ENCODE peak calls at places on chromosome 1, in nine cellular contexts. Q, N, A, T, B, F, M, J and Y are unnamed samples. For H3K4me1, the result is how much of the 10 kb centered on the place peaks cover.

GRCh38 chr1:25997759-25998074 is at the start of gene PAFAH2:
- DNase-seq in B (no peak), J (no peak), Q (no peak), T (no peak), M (no peak), A (no peak), F (no peak), N (peak), Y (no peak)

GRCh38 chr1:112358798-112359408 is 37.1 kb upstream of the CTTNBP2NL start:
- DNase-seq in B (peak), M (peak), N (peak), A (peak), T (no peak), F (peak), J (peak), Q (peak), Y (peak)

GRCh38 chr1:38123356-38123755 is 76.8 kb upstream of the POU3F1 start:
- DNase-seq in M (no peak), T (no peak), Q (peak), J (no peak), F (no peak), N (no peak), B (no peak), A (no peak), Y (no peak)

GRCh38 chr1:12126781-12127180 is 40.0 kb upstream of the TNFRSF1B start:
- DNase-seq in F (no peak), J (no peak), M (no peak), T (no peak), A (no peak), B (no peak), N (no peak), Q (no peak), Y (no peak)

GRCh38 chr1:162993866-162994265 is 75.3 kb upstream of the RGS4 start:
- DNase-seq in F (no peak), Q (no peak), B (no peak), M (no peak), A (no peak), J (no peak), T (no peak), N (no peak), Y (no peak)

GRCh38 chr1:108852141-108852540 is 4.8 kb downstream of the AKNAD1 start:
- DNase-seq in N (no peak), Q (no peak), B (no peak), A (no peak), M (no peak), F (no peak), T (no peak), J (no peak), Y (no peak)

GRCh38 chr1:112905420-112906154 is 50.4 kb downstream of the SLC16A1 start:
- DNase-seq in M (no peak), A (peak), Q (no peak), T (no peak), B (peak), F (no peak), J (peak), N (peak), Y (no peak)

GRCh38 chr1:206420471-206420870 is 49.8 kb upstream of the IKBKE start:
- DNase-seq in A (no peak), Q (peak), B (no peak), F (no peak), J (no peak), T (no peak), M (no peak), N (no peak), Y (no peak)

GRCh38 chr1:47682198-47682597 is 244.4 kb downstream of the FOXD2 start:
- DNase-seq in J (no peak), B (no peak), M (no peak), Q (no peak), T (no peak), N (no peak), A (no peak), F (no peak), Y (no peak)

GRCh38 chr1:35266306-35266705 is 2.2 kb upstream of the ZMYM4 start:
- DNase-seq in N (no peak), Q (no peak), M (no peak), F (no peak), B (no peak), A (no peak), J (no peak), T (no peak), Y (no peak)

GRCh38 chr1:15304708-15305326 is 57.8 kb downstream of the FHAD1 start:
- DNase-seq in J (peak), N (peak), F (peak), T (no peak), A (peak), M (peak), B (peak), Q (peak), Y (peak)
- TF ChIP-seq CTCF in J (peak), N (peak), F (peak), T (peak), A (peak), M (peak), B (peak), Q (peak), Y (peak)

GRCh38 chr1:200896571-200897187 is 2.0 kb downstream of the INAVA start:
- DNase-seq in B (peak), M (no peak), F (no peak), N (peak), T (no peak), A (no peak), Q (peak), J (no peak), Y (no peak)

GRCh38 chr1:200895801-200896570 is 1.3 kb downstream of the INAVA start:
- DNase-seq in J (no peak), N (peak), A (no peak), M (no peak), F (no peak), T (no peak), B (no peak), Q (no peak), Y (no peak)

GRCh38 chr1:200897188-200897710 is 2.5 kb downstream of the INAVA start:
- DNase-seq in Q (no peak), M (no peak), A (no peak), B (no peak), N (peak), T (no peak), J (no peak), F (no peak), Y (no peak)

GRCh38 chr1:200894712-200895447 is at the start of gene INAVA:
- DNase-seq in N (peak), Q (no peak), A (no peak), T (no peak), M (no peak), J (no peak), B (peak), F (no peak), Y (no peak)

GRCh38 chr1:200895448-200895799 is 724 bp downstream of the INAVA start:
- DNase-seq in M (no peak), T (no peak), Q (no peak), N (no peak), F (no peak), B (peak), J (no peak), A (no peak), Y (no peak)
- H3K4me1 ChIP-seq in M (under half), T (under half), Q (under half), N (under half), F (under half), B (half or more), J (under half), A (under half), Y (under half)

GRCh38 chr1:201399352-201400126 is 415 bp upstream of the LAD1 start:
- DNase-seq in A (no peak), N (peak), B (peak), T (no peak), M (peak), J (no peak), F (no peak), Q (peak), Y (no peak)
- TF ChIP-seq EZH2 in A (no peak), N (peak), B (no peak), T (no peak), M (peak), J (peak), F (peak), Q (peak), Y (peak)

DNA sequence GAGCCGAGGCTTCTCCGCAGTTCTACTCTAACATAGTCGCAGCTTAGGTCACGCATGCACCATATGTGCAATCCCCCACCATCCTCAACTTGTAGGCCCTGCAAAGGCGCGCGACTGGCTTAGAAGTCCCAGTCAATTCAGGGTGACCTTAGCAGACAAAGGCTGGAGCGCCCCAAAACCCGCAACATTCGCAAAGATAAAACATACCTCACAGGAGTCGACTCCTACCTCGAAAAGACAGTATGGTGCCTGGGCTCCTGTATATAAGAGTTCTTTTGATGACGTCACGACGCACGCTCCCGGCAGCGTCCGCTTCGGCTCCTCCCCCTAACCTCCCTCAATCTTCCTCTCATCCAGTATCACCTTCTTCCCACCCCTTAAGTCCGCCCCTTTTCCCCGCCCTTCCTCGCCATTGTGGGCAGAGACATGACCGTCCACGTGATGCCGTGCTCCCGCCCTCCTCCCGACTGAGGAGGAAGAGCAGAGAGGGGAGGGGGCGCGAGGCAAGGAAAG is at the start of gene GAS5:
- DNase-seq in Q (peak), T (peak), B (peak), A (peak), J (peak), M (peak), N (peak), F (peak), Y (peak)
- TF ChIP-seq CTCF in Q (no peak), T (no peak), B (no peak), A (no peak), J (no peak), M (no peak), N (no peak), F (no peak), Y (no peak)

DNA sequence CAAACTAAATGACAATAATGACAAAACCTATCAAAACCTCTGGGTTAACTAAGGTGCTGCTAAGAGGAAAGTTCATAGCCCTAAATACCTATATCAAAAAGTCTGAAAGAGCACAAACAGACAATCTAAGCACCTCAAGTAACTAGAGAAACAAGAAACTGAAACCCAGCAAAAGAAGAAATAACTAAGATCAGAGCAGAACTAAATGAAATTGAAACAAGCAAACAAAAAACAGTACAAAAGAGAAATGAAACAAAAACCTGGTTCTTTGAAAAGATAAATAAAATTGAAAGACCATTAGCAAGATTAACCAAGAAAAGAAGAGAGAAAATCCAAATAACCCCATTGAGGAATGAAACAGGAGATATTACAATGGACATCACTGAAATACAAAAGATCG is 44.8 kb upstream of the KIAA0040 start:
- DNase-seq in T (peak), B (no peak), N (no peak), M (no peak), A (no peak), F (peak), Q (no peak), J (no peak), Y (no peak)
- H3K4me1 ChIP-seq in T (under half), B (under half), N (under half), M (under half), A (under half), F (under half), Q (under half), J (under half), Y (under half)

GRCh38 chr1:229087339-229087738 is 183.6 kb upstream of the RAB4A start:
- DNase-seq in A (no peak), Q (no peak), M (no peak), B (no peak), T (no peak), J (no peak), N (no peak), F (no peak), Y (no peak)

GRCh38 chr1:229089586-229090208 is 181.2 kb upstream of the RAB4A start:
- DNase-seq in M (no peak), N (no peak), B (no peak), Q (no peak), T (no peak), A (no peak), F (no peak), J (no peak), Y (no peak)

GRCh38 chr1:229087906-229088305 is 183.0 kb upstream of the RAB4A start:
- DNase-seq in N (no peak), J (no peak), B (no peak), Q (no peak), T (no peak), F (no peak), M (no peak), A (no peak), Y (no peak)

GRCh38 chr1:229086686-229087085 is 184.2 kb upstream of the RAB4A start:
- DNase-seq in F (no peak), T (no peak), B (no peak), J (no peak), N (no peak), Q (no peak), M (no peak), A (no peak), Y (no peak)

DNA sequence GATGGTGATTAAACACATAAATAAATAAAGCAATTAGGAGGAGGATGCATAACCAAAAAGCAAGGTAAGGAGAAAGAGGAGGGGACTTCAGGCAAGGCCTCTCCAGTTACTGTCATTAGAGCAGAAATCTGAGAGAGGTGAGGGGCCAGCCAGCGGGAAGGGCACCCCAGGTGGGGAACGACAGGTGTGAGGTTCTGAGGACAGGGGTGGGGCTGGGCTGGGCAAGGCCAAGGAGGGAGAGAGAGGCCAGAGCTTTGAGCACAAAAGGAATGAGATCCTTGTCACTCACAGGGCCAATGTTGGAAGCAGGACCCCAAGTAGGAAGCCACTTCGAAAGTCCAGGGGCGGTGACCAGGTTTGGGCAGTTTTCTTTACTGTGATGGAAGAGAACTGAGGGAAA is 182.2 kb upstream of the RAB4A start:
- DNase-seq in T (no peak), J (no peak), B (no peak), A (no peak), Q (no peak), F (no peak), N (no peak), M (no peak), Y (no peak)
- TF ChIP-seq EZH2 in T (no peak), J (no peak), B (no peak), A (no peak), Q (no peak), F (no peak), N (no peak), M (no peak), Y (no peak)

DNA sequence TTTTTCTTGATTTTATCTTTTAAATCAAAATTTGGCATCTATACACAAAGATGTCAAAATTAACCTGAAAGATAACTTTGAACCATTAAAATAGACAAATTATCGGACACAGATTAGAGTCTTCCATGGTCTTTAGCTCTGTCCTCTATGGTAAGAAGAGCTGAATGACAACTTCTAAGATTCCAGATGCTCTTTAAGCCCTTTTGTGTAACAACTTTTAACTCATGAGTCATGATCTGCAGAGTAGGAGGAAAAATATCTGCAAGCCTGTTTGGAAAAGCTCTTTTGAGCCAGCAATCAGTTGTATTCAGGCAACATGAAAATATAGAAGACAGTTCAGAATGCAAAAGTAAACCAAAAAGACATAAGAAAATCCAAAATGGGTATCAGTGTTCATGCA is 37.8 kb downstream of the TTC13 start:
- DNase-seq in F (no peak), A (no peak), T (no peak), Q (peak), J (no peak), N (no peak), B (no peak), M (no peak), Y (no peak)
- TF ChIP-seq CTCF in F (no peak), A (no peak), T (no peak), Q (no peak), J (no peak), N (no peak), B (no peak), M (no peak), Y (no peak)